ENCODE peak calls at places on chromosome X, in seven cellular contexts. One of them, this sample, is unnamed.

GRCh38 chrX:53284684-53285447 is 3.5 kb upstream of the IQSEC2 start:
- DNase-seq in type B pancreatic cell: no peak
- DNase-seq in heart right ventricle: peak
- DNase-seq in endothelial cell: peak
- DNase-seq in AG20443: peak
- DNase-seq in NCI-H345: peak
- DNase-seq in LoVo: peak
- DNase-seq in this sample: no peak

GRCh38 chrX:104253567-104254441 is 929 bp downstream of the ESX1 start:
- DNase-seq in type B pancreatic cell: no peak
- DNase-seq in heart right ventricle: no peak
- DNase-seq in endothelial cell: peak
- DNase-seq in AG20443: peak
- DNase-seq in NCI-H345: no peak
- DNase-seq in LoVo: no peak
- DNase-seq in this sample: no peak

GRCh38 chrX:13200398-13200797 is 119.5 kb downstream of the ATXN3L start:
- DNase-seq in type B pancreatic cell: no peak
- DNase-seq in heart right ventricle: no peak
- DNase-seq in endothelial cell: no peak
- DNase-seq in AG20443: no peak
- DNase-seq in NCI-H345: no peak
- DNase-seq in LoVo: no peak
- DNase-seq in this sample: no peak

GRCh38 chrX:53695901-53696300 is 9.4 kb upstream of the HUWE1 start:
- DNase-seq in type B pancreatic cell: no peak
- DNase-seq in heart right ventricle: no peak
- DNase-seq in endothelial cell: no peak
- DNase-seq in AG20443: no peak
- DNase-seq in NCI-H345: peak
- DNase-seq in LoVo: no peak
- DNase-seq in this sample: no peak

GRCh38 chrX:108590496-108590895 is 145.9 kb downstream of the IRS4 start:
- DNase-seq in type B pancreatic cell: no peak
- DNase-seq in heart right ventricle: no peak
- DNase-seq in endothelial cell: no peak
- DNase-seq in AG20443: no peak
- DNase-seq in NCI-H345: no peak
- DNase-seq in LoVo: no peak
- DNase-seq in this sample: no peak

GRCh38 chrX:100368167-100368566 is 41.9 kb downstream of the PCDH19 start:
- DNase-seq in type B pancreatic cell: no peak
- DNase-seq in heart right ventricle: no peak
- DNase-seq in endothelial cell: peak
- DNase-seq in AG20443: peak
- DNase-seq in NCI-H345: no peak
- DNase-seq in LoVo: no peak
- DNase-seq in this sample: no peak

GRCh38 chrX:1403228-1403627 is 11.3 kb upstream of the SLC25A6 start:
- DNase-seq in type B pancreatic cell: no peak
- DNase-seq in heart right ventricle: no peak
- DNase-seq in endothelial cell: no peak
- DNase-seq in AG20443: no peak
- DNase-seq in NCI-H345: no peak
- DNase-seq in LoVo: no peak
- DNase-seq in this sample: no peak

GRCh38 chrX:129957241-129958099 is 25.0 kb upstream of the BCORL1 start:
- DNase-seq in type B pancreatic cell: peak
- DNase-seq in heart right ventricle: peak
- DNase-seq in endothelial cell: peak
- DNase-seq in AG20443: peak
- DNase-seq in NCI-H345: peak
- DNase-seq in LoVo: peak
- DNase-seq in this sample: no peak

GRCh38 chrX:130874751-130875150 is 28.3 kb downstream of the ENOX2 start:
- DNase-seq in type B pancreatic cell: no peak
- DNase-seq in heart right ventricle: no peak
- DNase-seq in endothelial cell: no peak
- DNase-seq in AG20443: peak
- DNase-seq in NCI-H345: no peak
- DNase-seq in LoVo: no peak
- DNase-seq in this sample: no peak

GRCh38 chrX:141814213-141814857 is 23.8 kb upstream of the MAGEC3 start:
- DNase-seq in type B pancreatic cell: no peak
- DNase-seq in heart right ventricle: no peak
- DNase-seq in endothelial cell: no peak
- DNase-seq in AG20443: no peak
- DNase-seq in NCI-H345: no peak
- DNase-seq in LoVo: no peak
- DNase-seq in this sample: no peak

GRCh38 chrX:23554304-23554703 is 113.0 kb upstream of the PRDX4 start:
- DNase-seq in type B pancreatic cell: no peak
- DNase-seq in heart right ventricle: no peak
- DNase-seq in endothelial cell: no peak
- DNase-seq in AG20443: peak
- DNase-seq in NCI-H345: peak
- DNase-seq in LoVo: peak
- DNase-seq in this sample: no peak

GRCh38 chrX:24696241-24696640 is 2.5 kb downstream of the POLA1 start:
- DNase-seq in type B pancreatic cell: no peak
- DNase-seq in heart right ventricle: no peak
- DNase-seq in endothelial cell: no peak
- DNase-seq in AG20443: no peak
- DNase-seq in NCI-H345: no peak
- DNase-seq in LoVo: no peak
- DNase-seq in this sample: no peak

GRCh38 chrX:18549643-18550042 is 122.3 kb downstream of the RS1 start:
- DNase-seq in type B pancreatic cell: no peak
- DNase-seq in heart right ventricle: no peak
- DNase-seq in endothelial cell: no peak
- DNase-seq in AG20443: no peak
- DNase-seq in NCI-H345: no peak
- DNase-seq in LoVo: no peak
- DNase-seq in this sample: no peak

GRCh38 chrX:11349661-11350337 is 56.6 kb downstream of the AMELX start:
- DNase-seq in type B pancreatic cell: no peak
- DNase-seq in heart right ventricle: no peak
- DNase-seq in endothelial cell: no peak
- DNase-seq in AG20443: no peak
- DNase-seq in NCI-H345: no peak
- DNase-seq in LoVo: no peak
- DNase-seq in this sample: no peak

GRCh38 chrX:65697915-65698796 is 30.7 kb downstream of the MSN start:
- DNase-seq in type B pancreatic cell: no peak
- DNase-seq in heart right ventricle: peak
- DNase-seq in endothelial cell: peak
- DNase-seq in AG20443: no peak
- DNase-seq in NCI-H345: no peak
- DNase-seq in LoVo: no peak
- DNase-seq in this sample: no peak

GRCh38 chrX:10939384-10939783 is 171.7 kb upstream of the HCCS start:
- DNase-seq in type B pancreatic cell: no peak
- DNase-seq in heart right ventricle: no peak
- DNase-seq in endothelial cell: no peak
- DNase-seq in AG20443: peak
- DNase-seq in NCI-H345: no peak
- DNase-seq in LoVo: no peak
- DNase-seq in this sample: no peak

GRCh38 chrX:36609653-36610585 is 398.2 kb upstream of the FAM47C start:
- DNase-seq in type B pancreatic cell: no peak
- DNase-seq in heart right ventricle: no peak
- DNase-seq in endothelial cell: no peak
- DNase-seq in AG20443: no peak
- DNase-seq in NCI-H345: no peak
- DNase-seq in LoVo: no peak
- DNase-seq in this sample: no peak

GRCh38 chrX:144918936-144919335 is 328.4 kb upstream of the SPANXN1 start:
- DNase-seq in type B pancreatic cell: no peak
- DNase-seq in heart right ventricle: no peak
- DNase-seq in endothelial cell: no peak
- DNase-seq in AG20443: no peak
- DNase-seq in NCI-H345: no peak
- DNase-seq in LoVo: peak
- DNase-seq in this sample: no peak

GRCh38 chrX:681989-682388 is 51.4 kb downstream of the SHOX start:
- DNase-seq in type B pancreatic cell: no peak
- DNase-seq in heart right ventricle: no peak
- DNase-seq in endothelial cell: no peak
- DNase-seq in AG20443: no peak
- DNase-seq in NCI-H345: no peak
- DNase-seq in LoVo: no peak
- DNase-seq in this sample: no peak